ENCODE peak calls at places on chromosomes 7 and 10, in eight cellular contexts. One of them, this sample, is unnamed.
A peak's percentile ranks its signal among the peaks of the same experiment; 100 is the strongest.

GRCh38 chr7:25069900-25070443 is 55.1 kb downstream of the CYCS start:
- DNase-seq in GM23338: peak; percentile 92
- DNase-seq in fibroblast of lung: peak; percentile 90
- DNase-seq in IMR-90: peak; percentile 88
- DNase-seq in PC-3: peak; percentile 87
- DNase-seq in A549: peak; percentile 82
- DNase-seq in GM23248: peak; percentile 89
- DNase-seq in neural progenitor cell: peak; percentile 90
- DNase-seq in this sample: peak; percentile 60

GRCh38 chr7:155947051-155947450 is 134.8 kb upstream of the SHH start:
- DNase-seq in GM23338: no peak
- DNase-seq in fibroblast of lung: peak; percentile 49
- DNase-seq in IMR-90: peak; percentile 54
- DNase-seq in PC-3: peak; percentile 85
- DNase-seq in A549: peak; percentile 29
- DNase-seq in GM23248: no peak
- DNase-seq in neural progenitor cell: no peak
- DNase-seq in this sample: peak; percentile 77

GRCh38 chr7:24817339-24817738 is 60.1 kb upstream of the GSDME start:
- DNase-seq in GM23338: no peak
- DNase-seq in fibroblast of lung: no peak
- DNase-seq in IMR-90: no peak
- DNase-seq in PC-3: no peak
- DNase-seq in A549: no peak
- DNase-seq in GM23248: no peak
- DNase-seq in neural progenitor cell: peak; percentile 19
- DNase-seq in this sample: no peak

GRCh38 chr10:69217119-69217754 is 2.9 kb upstream of the HKDC1 start:
- DNase-seq in GM23338: no peak
- DNase-seq in fibroblast of lung: peak; percentile 86
- DNase-seq in IMR-90: peak; percentile 80
- DNase-seq in PC-3: peak; percentile 68
- DNase-seq in A549: peak; percentile 69
- DNase-seq in GM23248: peak; percentile 86
- DNase-seq in neural progenitor cell: no peak
- DNase-seq in this sample: peak; percentile 93

GRCh38 chr10:60465801-60466200 is 76.1 kb upstream of the ANK3 start:
- DNase-seq in GM23338: no peak
- DNase-seq in fibroblast of lung: peak; percentile 25
- DNase-seq in IMR-90: peak; percentile 48
- DNase-seq in PC-3: peak; percentile 93
- DNase-seq in A549: no peak
- DNase-seq in GM23248: peak; percentile 68
- DNase-seq in neural progenitor cell: no peak
- DNase-seq in this sample: peak; percentile 31

GRCh38 chr10:122034149-122034756 is 45.3 kb downstream of the TACC2 start:
- DNase-seq in GM23338: no peak
- DNase-seq in fibroblast of lung: peak; percentile 62
- DNase-seq in IMR-90: peak; percentile 61
- DNase-seq in PC-3: peak; percentile 82
- DNase-seq in A549: peak; percentile 83
- DNase-seq in GM23248: peak; percentile 72
- DNase-seq in neural progenitor cell: no peak
- DNase-seq in this sample: peak; percentile 32

GRCh38 chr7:32588657-32589056 is 93.4 kb downstream of the AVL9 start:
- DNase-seq in GM23338: no peak
- DNase-seq in fibroblast of lung: peak; percentile 83
- DNase-seq in IMR-90: peak; percentile 73
- DNase-seq in PC-3: peak; percentile 28
- DNase-seq in A549: peak; percentile 35
- DNase-seq in GM23248: peak; percentile 81
- DNase-seq in neural progenitor cell: no peak
- DNase-seq in this sample: peak; percentile 84

GRCh38 chr7:43151076-43151475 is 38.6 kb downstream of the HECW1 start:
- DNase-seq in GM23338: no peak
- DNase-seq in fibroblast of lung: no peak
- DNase-seq in IMR-90: no peak
- DNase-seq in PC-3: no peak
- DNase-seq in A549: no peak
- DNase-seq in GM23248: no peak
- DNase-seq in neural progenitor cell: no peak
- DNase-seq in this sample: no peak

GRCh38 chr10:110912374-110912773 is 6.6 kb downstream of the BBIP1 start:
- DNase-seq in GM23338: no peak
- DNase-seq in fibroblast of lung: peak; percentile 60
- DNase-seq in IMR-90: peak; percentile 80
- DNase-seq in PC-3: peak; percentile 50
- DNase-seq in A549: no peak
- DNase-seq in GM23248: peak; percentile 59
- DNase-seq in neural progenitor cell: no peak
- DNase-seq in this sample: peak; percentile 70
- H3K4me2 ChIP-seq in GM23338: no peak overlapping the region
- H3K4me2 ChIP-seq in fibroblast of lung: peak overlapping the region; percentile 13
- H3K4me2 ChIP-seq in IMR-90: peak overlapping the region; percentile 73
- H3K4me2 ChIP-seq in PC-3: peak overlapping the region; percentile 28
- H3K4me2 ChIP-seq in A549: no peak overlapping the region
- H3K4me2 ChIP-seq in GM23248: peak overlapping the region; percentile 60
- H3K4me2 ChIP-seq in neural progenitor cell: no peak overlapping the region
- H3K4me2 ChIP-seq in this sample: peak overlapping the region; percentile 67

DNA sequence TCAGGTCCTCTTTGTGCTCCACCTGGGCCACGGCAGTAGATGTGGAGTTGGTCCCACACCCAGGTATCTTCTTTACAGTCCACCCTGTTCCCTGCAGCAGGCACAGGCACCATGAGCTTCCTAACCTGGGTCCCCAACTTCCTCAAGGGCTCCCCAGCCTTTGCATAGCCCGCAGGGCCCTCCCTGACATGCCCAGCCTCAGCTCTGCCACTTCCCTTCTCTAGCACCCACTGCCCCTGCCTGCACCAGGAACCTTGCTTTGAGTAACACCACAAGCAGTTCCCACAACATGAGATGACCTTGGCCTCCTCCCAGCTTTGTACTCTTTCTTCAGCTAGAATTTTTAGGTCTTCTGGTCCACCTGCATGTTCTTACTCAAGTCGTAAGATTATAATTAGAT is 92.1 kb upstream of the ZPBP start:
- DNase-seq in GM23338: no peak
- DNase-seq in fibroblast of lung: no peak
- DNase-seq in IMR-90: no peak
- DNase-seq in PC-3: no peak
- DNase-seq in A549: no peak
- DNase-seq in GM23248: no peak
- DNase-seq in neural progenitor cell: no peak
- DNase-seq in this sample: no peak
- H3K4me2 ChIP-seq in GM23338: no peak overlapping the region
- H3K4me2 ChIP-seq in fibroblast of lung: no peak overlapping the region
- H3K4me2 ChIP-seq in IMR-90: no peak overlapping the region
- H3K4me2 ChIP-seq in PC-3: no peak overlapping the region
- H3K4me2 ChIP-seq in A549: no peak overlapping the region
- H3K4me2 ChIP-seq in GM23248: no peak overlapping the region
- H3K4me2 ChIP-seq in neural progenitor cell: no peak overlapping the region
- H3K4me2 ChIP-seq in this sample: no peak overlapping the region

GRCh38 chr7:139673230-139673629 is 104.6 kb downstream of the HIPK2 start:
- DNase-seq in GM23338: peak; percentile 79
- DNase-seq in fibroblast of lung: no peak
- DNase-seq in IMR-90: no peak
- DNase-seq in PC-3: peak; percentile 23
- DNase-seq in A549: no peak
- DNase-seq in GM23248: no peak
- DNase-seq in neural progenitor cell: no peak
- DNase-seq in this sample: no peak
- H3K4me2 ChIP-seq in GM23338: no peak overlapping the region
- H3K4me2 ChIP-seq in fibroblast of lung: no peak overlapping the region
- H3K4me2 ChIP-seq in IMR-90: no peak overlapping the region
- H3K4me2 ChIP-seq in PC-3: peak overlapping the region; percentile 53
- H3K4me2 ChIP-seq in A549: peak overlapping the region; percentile 28
- H3K4me2 ChIP-seq in GM23248: no peak overlapping the region
- H3K4me2 ChIP-seq in neural progenitor cell: no peak overlapping the region
- H3K4me2 ChIP-seq in this sample: no peak overlapping the region

DNA sequence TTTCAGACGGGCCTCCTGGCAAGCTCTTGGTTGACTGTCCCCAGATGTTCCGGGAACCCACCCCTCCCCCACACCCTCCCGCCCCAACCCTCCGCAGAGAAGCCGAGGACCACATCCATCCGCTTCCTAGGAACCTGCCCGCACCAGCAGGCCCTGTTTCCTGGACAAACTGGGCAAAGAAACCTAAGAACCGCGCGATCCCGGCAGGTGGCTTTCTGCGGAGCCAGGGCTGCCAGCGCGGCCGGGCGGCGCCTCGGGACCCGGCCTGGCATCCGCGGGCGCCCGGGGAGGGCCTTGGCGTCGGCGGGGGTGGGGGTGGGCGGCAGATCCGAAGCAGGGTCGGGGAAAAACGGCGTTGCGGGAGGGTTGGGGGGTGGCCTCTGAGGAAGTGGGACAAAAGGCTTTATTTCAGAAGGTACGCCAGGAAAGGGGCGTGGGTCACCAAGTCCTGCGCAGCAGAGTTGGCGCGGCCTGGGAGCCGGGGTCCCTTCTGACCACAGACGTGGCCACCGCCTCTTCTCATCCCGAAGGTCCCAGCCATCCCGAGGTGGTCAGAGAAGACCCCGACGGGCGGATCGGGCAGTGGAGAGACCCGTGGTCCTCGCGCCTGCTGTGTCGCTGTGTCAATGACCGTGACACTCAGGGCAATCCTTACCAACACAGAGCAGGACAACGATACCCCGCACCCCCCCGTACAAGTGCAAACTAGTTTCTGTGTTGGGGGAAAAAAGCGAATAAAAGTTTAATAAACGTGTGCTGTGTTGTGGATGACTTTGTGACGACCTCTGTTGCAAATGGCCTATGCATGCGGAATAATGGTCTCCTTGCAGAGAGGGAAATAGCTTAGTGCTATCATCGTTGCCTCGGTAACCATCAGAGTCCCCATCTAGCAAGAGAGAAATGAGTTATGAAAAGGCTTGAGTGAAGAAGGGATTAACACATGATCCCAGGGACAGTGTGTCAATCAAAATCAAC is 19.5 kb upstream of the GATA3 start:
- DNase-seq in GM23338: peak; percentile 60
- DNase-seq in fibroblast of lung: no peak
- DNase-seq in IMR-90: no peak
- DNase-seq in PC-3: no peak
- DNase-seq in A549: no peak
- DNase-seq in GM23248: no peak
- DNase-seq in neural progenitor cell: peak; percentile 59
- DNase-seq in this sample: peak; percentile 55
- H3K4me2 ChIP-seq in GM23338: peak overlapping the region; percentile 85
- H3K4me2 ChIP-seq in fibroblast of lung: no peak overlapping the region
- H3K4me2 ChIP-seq in IMR-90: no peak overlapping the region
- H3K4me2 ChIP-seq in PC-3: no peak overlapping the region
- H3K4me2 ChIP-seq in A549: peak overlapping the region; percentile 75
- H3K4me2 ChIP-seq in GM23248: no peak overlapping the region
- H3K4me2 ChIP-seq in neural progenitor cell: peak overlapping the region; percentile 69
- H3K4me2 ChIP-seq in this sample: peak overlapping the region; percentile 69

This sample was measured in astrocyte.